ENCODE peak calls at places on chromosomes 11 and 22, in five cellular contexts. E is AG04450, N is K562, M is mesendoderm, F is left ventricle myocardium inferior. C is an unnamed sample.
A peak's percentile ranks its signal among the peaks of the same experiment; 100 is the strongest.

GRCh38 chr11:103906291-103906850 is 130.1 kb upstream of the DDI1 start:
- DNase-seq in E (no peak), N (no peak), M (no peak), F (no peak), C (no peak)

GRCh38 chr22:40638261-40638660 is 1.7 kb upstream of the MRTFA start:
- DNase-seq in E (no peak), N (no peak), M (no peak), F (no peak), C (no peak)

GRCh38 chr11:95688501-95689222 is 100.9 kb downstream of the FAM76B start:
- DNase-seq in E (no peak), N (no peak), M (no peak), F (no peak), C (no peak)

GRCh38 chr11:2770556-2771301 is 70.9 kb upstream of the KCNQ1OT1 start:
- DNase-seq in E (no peak), N (no peak), M (no peak), F (no peak), C (no peak)

GRCh38 chr22:35537252-35537651 is 3.4 kb upstream of the RASD2 start:
- DNase-seq in E (no peak), N (no peak), M (no peak), F (no peak), C (no peak)

GRCh38 chr22:35253946-35254345 is 3.3 kb upstream of the HMGXB4 start:
- DNase-seq in E (no peak), N (no peak), M (no peak), F (no peak), C (no peak)

GRCh38 chr11:3866206-3866605 is 10.7 kb downstream of the STIM1 start:
- DNase-seq in E (no peak), N (no peak), M (peak; percentile 78), F (peak; percentile 45), C (no peak)

GRCh38 chr11:1484061-1484671 is 2.4 kb downstream of the MOB2 start:
- DNase-seq in E (no peak), N (no peak), M (no peak), F (peak; percentile 8), C (no peak)

GRCh38 chr22:20083157-20083890 is 3.3 kb downstream of the DGCR8 start:
- DNase-seq in E (no peak), N (no peak), M (peak; percentile 41), F (no peak), C (no peak)

GRCh38 chr11:76729214-76729613 is 53.9 kb upstream of the TSKU start:
- DNase-seq in E (no peak), N (no peak), M (no peak), F (no peak), C (no peak)

GRCh38 chr11:1889527-1889930 is 2.2 kb downstream of the PRR33 start:
- DNase-seq in E (no peak), N (no peak), M (no peak), F (no peak), C (no peak)

GRCh38 chr11:67584881-67585873 is 1.6 kb downstream of the GSTP1 start:
- DNase-seq in E (no peak), N (peak; percentile 59), M (peak; percentile 40), F (no peak), C (no peak)

GRCh38 chr11:114164546-114164945 is 105.0 kb downstream of the ZBTB16 start:
- DNase-seq in E (no peak), N (no peak), M (no peak), F (no peak), C (no peak)

GRCh38 chr11:119195680-119196079 is 10.4 kb downstream of the NHERF4 start:
- DNase-seq in E (peak; percentile 7), N (peak; percentile 58), M (peak; percentile 95), F (no peak), C (peak; percentile 80)
- H3K4me3 ChIP-seq in E (no peak overlapping the region), N (no peak overlapping the region), M (no peak overlapping the region), F (no peak overlapping the region), C (no peak overlapping the region)

DNA sequence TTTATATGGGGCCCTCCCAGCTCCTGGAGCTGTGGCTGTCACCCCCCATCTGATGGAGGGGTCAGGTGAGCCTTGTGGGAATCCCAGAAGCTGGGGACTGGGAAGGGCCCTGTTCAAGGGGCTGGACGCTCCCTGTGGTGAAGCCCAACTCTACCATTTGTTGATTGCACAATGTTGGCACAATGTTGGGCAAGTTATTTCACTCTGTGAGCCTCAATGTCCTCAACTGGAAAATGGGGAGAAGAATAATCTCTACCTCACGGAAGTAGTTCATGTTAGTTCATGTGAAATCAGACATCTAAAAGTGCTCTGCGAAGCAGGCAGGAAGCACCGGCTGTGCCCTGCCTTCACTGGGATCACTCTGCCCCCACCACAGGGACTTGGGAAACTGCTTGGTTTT is 817 bp upstream of the PRR5 start:
- DNase-seq in E (no peak), N (no peak), M (no peak), F (no peak), C (no peak)
- H3K27me3 ChIP-seq in E (no peaks in the 10 kb centered on the region), N (no peaks in the 10 kb centered on the region), M (no peaks in the 10 kb centered on the region), F (peaks cover 60% of the 10 kb centered on the region), C (peaks cover 14% of the 10 kb centered on the region)

GRCh38 chr22:41983516-41983915 is 14.3 kb downstream of the SEPTIN3 start:
- DNase-seq in E (no peak), N (no peak), M (no peak), F (no peak), C (no peak)
- H3K4me3 ChIP-seq in E (no peak overlapping the region), N (no peak overlapping the region), M (no peak overlapping the region), F (no peak overlapping the region), C (no peak overlapping the region)

GRCh38 chr11:120514541-120515121 is 3.1 kb downstream of the GRIK4 start:
- DNase-seq in E (no peak), N (no peak), M (no peak), F (no peak), C (no peak)
- H3K27me3 ChIP-seq in E (peaks cover under 1% of the 10 kb centered on the region), N (peaks cover 38% of the 10 kb centered on the region), M (no peaks in the 10 kb centered on the region), F (peaks cover 85% of the 10 kb centered on the region), C (no peaks in the 10 kb centered on the region)

DNA sequence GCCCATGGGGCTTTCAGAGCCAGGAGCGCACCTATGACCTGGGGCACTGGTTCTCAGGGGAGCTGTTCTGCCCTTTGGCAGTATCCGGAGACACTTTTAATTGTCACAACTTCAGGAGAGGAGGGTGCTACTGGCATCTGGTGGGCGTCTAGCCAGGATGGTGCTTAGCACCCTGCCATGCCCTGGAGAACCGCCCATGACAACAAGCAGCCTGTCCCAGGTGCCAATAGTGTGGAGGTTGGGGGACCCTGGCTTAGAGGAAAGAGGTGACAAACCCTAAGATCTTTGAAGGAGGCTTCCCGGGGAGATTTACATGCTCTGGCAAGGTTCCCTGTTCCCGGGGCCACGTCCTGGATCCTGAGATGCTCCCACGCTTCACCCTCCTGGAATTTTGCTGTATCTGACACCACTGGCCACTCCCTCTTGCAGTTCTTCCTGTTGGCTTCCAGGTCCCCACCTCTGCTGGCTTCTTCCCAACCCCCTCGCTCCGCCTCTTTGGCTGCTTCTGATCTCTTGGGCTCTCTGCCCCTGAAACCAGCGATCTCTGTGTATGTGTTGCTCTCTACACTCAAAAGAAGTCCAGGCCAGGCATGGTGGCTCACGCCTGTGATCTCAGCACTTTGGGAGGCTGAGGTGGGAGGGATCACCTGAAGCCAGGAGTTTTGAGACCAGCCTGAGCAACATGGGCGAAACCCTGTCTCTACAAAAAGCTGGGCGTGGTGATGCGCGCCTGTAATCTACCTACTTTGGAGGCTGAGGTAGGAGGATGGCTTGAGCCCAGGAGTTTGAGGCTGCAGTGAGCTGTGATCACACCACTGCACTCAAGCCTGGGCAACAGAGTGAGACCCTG is 31.1 kb downstream of the FADS3 start:
- DNase-seq in E (no peak), N (peak; percentile 77), M (no peak), F (peak; percentile 82), C (no peak)
- H3K4me3 ChIP-seq in E (no peak overlapping the region), N (no peak overlapping the region), M (no peak overlapping the region), F (no peak overlapping the region), C (no peak overlapping the region)

GRCh38 chr11:18075444-18075843 is 29.4 kb upstream of the TPH1 start:
- DNase-seq in E (no peak), N (no peak), M (no peak), F (no peak), C (no peak)

GRCh38 chr11:18078909-18079308 is 27.0 kb downstream of the SAAL1 start:
- DNase-seq in E (no peak), N (no peak), M (no peak), F (no peak), C (no peak)

GRCh38 chr11:18081551-18081950 is 24.3 kb downstream of the SAAL1 start:
- DNase-seq in E (no peak), N (peak; percentile 19), M (no peak), F (no peak), C (no peak)

GRCh38 chr11:18080451-18080850 is 25.4 kb downstream of the SAAL1 start:
- DNase-seq in E (no peak), N (no peak), M (no peak), F (no peak), C (no peak)
- H3K27me3 ChIP-seq in E (no peaks in the 10 kb centered on the region), N (no peaks in the 10 kb centered on the region), M (no peaks in the 10 kb centered on the region), F (no peaks in the 10 kb centered on the region), C (no peaks in the 10 kb centered on the region)

C was measured in iPS DF 6.9.